ENCODE peak calls at places on chromosomes 2 and 18, in seven cellular contexts. D is Panc1, H is pancreas, S is left lung, J is PC-9, E is mammary epithelial cell, F is breast epithelium. V is an unnamed sample. For H3K27me3, the result is how much of the 10 kb centered on the place peaks cover.

GRCh38 chr2:95346738-95347671 is 49.9 kb downstream of the KCNIP3 start:
- DNase-seq in D (no peak), H (no peak), S (peak), J (no peak), E (no peak), F (no peak), V (no peak)

GRCh38 chr2:105399207-105399861 is 483 bp upstream of the FHL2 start:
- DNase-seq in D (no peak), H (no peak), S (no peak), J (no peak), E (no peak), F (peak), V (no peak)

GRCh38 chr2:232331071-232331470 is 47.5 kb upstream of the ALPP start:
- DNase-seq in D (no peak), H (no peak), S (peak), J (no peak), E (no peak), F (no peak), V (peak)

GRCh38 chr2:175062787-175063585 is 57.8 kb upstream of the CHN1 start:
- DNase-seq in D (peak), H (no peak), S (no peak), J (no peak), E (peak), F (no peak), V (no peak)

GRCh38 chr18:70420151-70420898 is 131.5 kb downstream of the SOCS6 start:
- DNase-seq in D (peak), H (no peak), S (no peak), J (no peak), E (no peak), F (no peak), V (no peak)

GRCh38 chr2:172105715-172106124 is 3.0 kb upstream of the DLX2 start:
- DNase-seq in D (no peak), H (no peak), S (no peak), J (no peak), E (no peak), F (no peak), V (no peak)

GRCh38 chr18:26734760-26735159 is 130.7 kb downstream of the AQP4 start:
- DNase-seq in D (no peak), H (no peak), S (no peak), J (no peak), E (no peak), F (no peak), V (no peak)

GRCh38 chr2:23347516-23348481 is 37.2 kb upstream of the KLHL29 start:
- DNase-seq in D (no peak), H (no peak), S (no peak), J (no peak), E (no peak), F (no peak), V (no peak)

GRCh38 chr18:11880586-11881304 is 27.4 kb downstream of the MPPE1 start:
- DNase-seq in D (no peak), H (no peak), S (no peak), J (no peak), E (no peak), F (no peak), V (no peak)

GRCh38 chr2:197615033-197615652 is 60.2 kb downstream of the RFTN2 start:
- DNase-seq in D (no peak), H (no peak), S (no peak), J (peak), E (peak), F (no peak), V (no peak)

GRCh38 chr2:71671203-71671602 is 217.8 kb downstream of the DYSF start:
- DNase-seq in D (no peak), H (no peak), S (no peak), J (no peak), E (no peak), F (no peak), V (no peak)

GRCh38 chr2:75548036-75548573 is 12.6 kb downstream of the EVA1A start:
- DNase-seq in D (no peak), H (no peak), S (no peak), J (no peak), E (no peak), F (no peak), V (no peak)

GRCh38 chr2:69322631-69323030 is 64.4 kb downstream of the GFPT1 start:
- DNase-seq in D (no peak), H (no peak), S (no peak), J (no peak), E (no peak), F (no peak), V (no peak)

GRCh38 chr2:24721470-24721869 is 71.7 kb downstream of the PTRHD1 start:
- DNase-seq in D (no peak), H (peak), S (no peak), J (no peak), E (peak), F (peak), V (peak)

GRCh38 chr2:27920148-27920885 is 29.8 kb downstream of the BABAM2 start:
- DNase-seq in D (peak), H (no peak), S (no peak), J (no peak), E (no peak), F (no peak), V (no peak)

GRCh38 chr2:10161206-10161931 is 38.8 kb downstream of the RRM2 start:
- DNase-seq in D (no peak), H (no peak), S (no peak), J (no peak), E (no peak), F (no peak), V (no peak)

GRCh38 chr2:241811209-241811951 is 2.4 kb downstream of the NEU4 start:
- DNase-seq in D (no peak), H (peak), S (peak), J (no peak), E (no peak), F (no peak), V (peak)

GRCh38 chr2:12350821-12351220 is 365.9 kb upstream of the TRIB2 start:
- DNase-seq in D (no peak), H (no peak), S (no peak), J (no peak), E (no peak), F (no peak), V (no peak)

GRCh38 chr2:152766908-152767307 is 48.5 kb downstream of the ARL6IP6 start:
- DNase-seq in D (no peak), H (no peak), S (no peak), J (no peak), E (no peak), F (no peak), V (no peak)

GRCh38 chr18:75201273-75201898 is 7.6 kb downstream of the PTGR3 start:
- DNase-seq in D (no peak), H (peak), S (no peak), J (no peak), E (no peak), F (no peak), V (no peak)

GRCh38 chr2:98012561-98012979 is 16.8 kb upstream of the TMEM131 start:
- DNase-seq in D (no peak), H (no peak), S (no peak), J (no peak), E (no peak), F (no peak), V (no peak)

GRCh38 chr18:35334821-35335220 is 9.4 kb downstream of the ZNF24 start:
- DNase-seq in D (no peak), H (no peak), S (no peak), J (no peak), E (peak), F (no peak), V (no peak)

GRCh38 chr2:201929627-201930026 is 104.0 kb upstream of the FZD7 start:
- DNase-seq in D (no peak), H (no peak), S (no peak), J (no peak), E (no peak), F (no peak), V (no peak)

GRCh38 chr18:54223568-54224241 is 764 bp downstream of the MBD2 start:
- DNase-seq in D (peak), H (peak), S (peak), J (peak), E (peak), F (peak), V (peak)

GRCh38 chr18:58691256-58691655 is 20.0 kb downstream of the MALT1 start:
- DNase-seq in D (no peak), H (no peak), S (no peak), J (peak), E (no peak), F (no peak), V (no peak)

GRCh38 chr2:102737435-102737834 is 24.4 kb upstream of the TMEM182 start:
- DNase-seq in D (no peak), H (no peak), S (no peak), J (no peak), E (no peak), F (no peak), V (no peak)

GRCh38 chr18:74289137-74289536 is 2.6 kb downstream of the CYB5A start:
- DNase-seq in D (no peak), H (no peak), S (no peak), J (no peak), E (no peak), F (no peak), V (no peak)

GRCh38 chr2:31886700-31887099 is 124.1 kb downstream of the MEMO1 start:
- DNase-seq in D (no peak), H (no peak), S (no peak), J (no peak), E (no peak), F (no peak), V (no peak)

GRCh38 chr18:73950116-73950705 is 197.4 kb downstream of the FBXO15 start:
- DNase-seq in D (no peak), H (no peak), S (no peak), J (no peak), E (no peak), F (no peak), V (no peak)

GRCh38 chr2:49255325-49256023 is 101.2 kb upstream of the FSHR start:
- DNase-seq in D (no peak), H (no peak), S (no peak), J (no peak), E (no peak), F (no peak), V (no peak)

GRCh38 chr2:162091325-162092007 is 17.5 kb upstream of the DPP4 start:
- DNase-seq in D (no peak), H (no peak), S (no peak), J (no peak), E (peak), F (no peak), V (no peak)

GRCh38 chr2:172196768-172197322 is 94.1 kb upstream of the DLX2 start:
- DNase-seq in D (no peak), H (no peak), S (peak), J (peak), E (peak), F (peak), V (no peak)

GRCh38 chr2:207470700-207471070 is 59.1 kb upstream of the CREB1 start:
- DNase-seq in D (no peak), H (no peak), S (no peak), J (no peak), E (no peak), F (no peak), V (no peak)

DNA sequence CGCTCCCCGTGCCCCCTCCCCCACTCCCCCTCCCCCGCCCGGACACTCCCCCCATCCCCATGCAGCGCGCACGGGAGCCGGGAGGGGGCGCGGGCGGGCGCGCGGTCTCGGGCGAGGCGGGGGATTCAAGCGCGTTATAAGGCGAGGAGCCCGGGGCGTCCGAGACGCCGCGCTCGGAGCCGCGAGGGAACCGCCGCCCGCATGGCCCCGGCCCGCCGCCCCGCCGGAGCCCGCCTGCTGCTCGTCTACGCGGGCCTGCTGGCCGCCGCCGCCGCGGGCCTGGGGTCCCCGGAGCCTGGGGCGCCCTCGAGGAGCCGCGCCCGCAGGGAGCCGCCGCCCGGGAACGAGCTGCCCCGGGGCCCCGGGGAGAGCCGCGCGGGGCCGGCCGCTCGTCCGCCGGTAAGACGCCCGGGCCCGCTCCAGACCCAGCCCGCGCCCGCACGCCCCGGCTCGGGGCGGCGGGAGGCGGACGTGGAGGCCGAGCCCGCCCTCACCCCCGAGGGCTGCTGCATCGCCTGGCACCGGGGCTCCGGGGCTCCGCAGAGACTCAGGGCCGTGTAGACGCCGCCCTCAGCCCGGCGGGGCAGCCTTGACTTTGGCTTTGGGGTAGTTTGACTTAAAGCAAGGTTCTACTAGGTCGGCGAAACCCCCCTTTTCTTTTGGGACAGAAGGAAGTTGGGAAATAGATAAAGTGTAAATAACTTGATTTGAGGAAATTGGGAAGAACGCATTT is at the start of gene ERFE:
- DNase-seq in D (no peak), H (no peak), S (peak), J (peak), E (no peak), F (no peak), V (no peak)
- H3K27me3 ChIP-seq in D (under half), H (under half), S (under half), J (under half), E (under half), F (under half), V (under half)

DNA sequence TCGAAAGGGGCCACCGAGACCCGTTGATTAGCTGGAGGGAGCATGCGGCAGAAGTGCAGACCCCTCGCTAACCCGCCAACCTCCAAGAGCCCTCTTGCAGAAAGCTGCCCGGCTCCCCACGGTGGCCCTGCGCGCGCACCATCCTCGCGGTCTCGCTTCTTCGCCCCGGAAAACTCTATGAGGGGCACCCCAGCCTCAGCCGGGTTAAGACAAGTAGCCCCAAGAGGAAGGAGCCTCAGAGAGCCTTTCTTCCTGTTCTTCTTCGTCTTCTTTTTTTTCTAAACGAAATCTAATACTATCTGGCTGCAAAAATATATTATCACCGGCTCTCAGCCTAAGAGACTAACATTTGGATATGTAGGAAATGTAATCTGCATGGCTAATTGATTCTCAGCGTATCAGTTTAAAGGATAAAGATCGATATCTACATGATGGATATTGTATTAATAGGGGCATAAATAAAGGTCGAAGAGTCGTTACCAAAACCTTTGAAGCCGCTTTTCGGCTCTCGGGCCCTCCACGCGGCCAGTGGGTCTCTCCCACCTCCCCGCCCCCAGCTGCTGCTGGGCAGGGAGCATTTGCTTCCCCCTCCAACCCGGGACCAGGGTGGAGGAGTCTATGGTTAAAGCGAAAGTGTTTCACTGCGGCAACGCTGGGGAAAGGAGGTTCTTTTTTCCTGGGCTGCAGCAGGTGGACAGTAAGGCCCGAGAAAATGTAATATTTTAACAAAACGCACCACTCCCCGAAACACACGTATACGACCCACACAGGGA is 6.1 kb upstream of the PAX3 start:
- DNase-seq in D (no peak), H (no peak), S (peak), J (no peak), E (no peak), F (no peak), V (no peak)
- H3K4me3 ChIP-seq in D (peak), H (peak), S (no peak), J (no peak), E (no peak), F (peak), V (peak)

DNA sequence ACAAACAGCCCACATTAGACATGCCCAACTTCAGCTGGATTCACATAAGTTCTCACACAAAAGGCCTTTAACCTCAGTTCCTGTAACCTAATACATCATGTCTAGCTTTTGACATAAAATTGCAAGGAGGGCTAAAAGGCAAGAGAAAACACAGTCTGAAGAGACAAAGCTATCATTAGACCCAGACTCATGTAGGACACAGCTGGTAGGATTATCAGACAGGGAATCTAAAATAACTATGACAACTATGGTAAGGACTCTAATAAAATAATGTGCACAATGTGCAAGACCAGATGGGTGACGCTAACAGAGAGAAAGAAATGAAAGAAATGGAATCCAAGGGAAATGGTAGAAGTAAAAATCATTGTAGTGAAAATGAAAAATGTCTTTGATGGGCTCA is 643.2 kb upstream of the RAB6C start:
- DNase-seq in D (no peak), H (no peak), S (no peak), J (no peak), E (no peak), F (no peak), V (no peak)
- TF ChIP-seq CTCF in D (no peak), H (no peak), S (no peak), J (no peak), E (no peak), F (no peak), V (no peak)

DNA sequence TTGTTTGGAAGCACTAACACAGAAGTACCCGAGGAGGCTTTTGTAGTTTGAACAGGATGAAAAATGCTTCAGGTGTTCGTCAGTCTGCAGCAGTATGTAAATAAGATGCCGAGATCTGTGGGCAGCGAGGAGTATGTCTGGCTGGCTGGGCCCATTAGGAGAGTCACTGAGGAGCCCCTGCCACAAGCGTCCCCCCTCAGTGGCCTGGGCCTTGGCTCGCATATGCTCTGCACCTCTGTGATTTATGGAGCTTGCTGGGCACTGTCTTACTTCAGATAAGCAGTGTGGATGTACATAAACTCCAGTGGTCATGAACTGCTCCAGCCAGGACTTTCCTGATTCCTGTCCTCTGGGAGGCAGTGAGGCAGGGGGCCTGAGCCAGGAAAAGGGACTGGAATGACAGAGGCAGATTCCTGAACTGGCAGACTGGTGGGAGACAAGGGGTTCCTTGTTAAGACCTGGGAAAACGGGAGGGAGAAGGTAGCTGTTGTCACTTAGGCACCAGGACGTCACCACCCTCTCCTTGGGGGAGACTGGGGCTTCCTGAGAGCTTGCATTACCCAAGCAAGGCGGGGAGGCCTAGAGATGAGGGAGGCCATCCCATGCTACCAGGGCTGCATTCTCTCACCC is 46.0 kb downstream of the CELF4 start:
- DNase-seq in D (no peak), H (no peak), S (no peak), J (no peak), E (no peak), F (no peak), V (no peak)
- H3K27me3 ChIP-seq in D (under half), H (under half), S (under half), J (under half), E (under half), F (under half), V (under half)

GRCh38 chr2:176098366-176099158 is 1.0 kb upstream of the HOXD12 start:
- DNase-seq in D (no peak), H (no peak), S (peak), J (no peak), E (no peak), F (no peak), V (no peak)

GRCh38 chr2:176096986-176097819 is 2.4 kb upstream of the HOXD12 start:
- DNase-seq in D (peak), H (peak), S (peak), J (peak), E (peak), F (no peak), V (peak)

GRCh38 chr2:176096243-176096985 is 3.2 kb upstream of the HOXD12 start:
- DNase-seq in D (no peak), H (no peak), S (no peak), J (no peak), E (no peak), F (no peak), V (no peak)

GRCh38 chr2:176099159-176099736 is 347 bp upstream of the HOXD12 start:
- DNase-seq in D (no peak), H (no peak), S (no peak), J (no peak), E (no peak), F (no peak), V (no peak)

GRCh38 chr2:176097820-176098365 is 1.7 kb upstream of the HOXD12 start:
- DNase-seq in D (no peak), H (no peak), S (no peak), J (no peak), E (no peak), F (no peak), V (no peak)
- H3K4me3 ChIP-seq in D (peak), H (peak), S (no peak), J (peak), E (no peak), F (no peak), V (peak)

GRCh38 chr2:145186303-145186702 is 666.4 kb upstream of the ZEB2 start:
- DNase-seq in D (no peak), H (no peak), S (no peak), J (no peak), E (no peak), F (no peak), V (no peak)
- TF ChIP-seq CTCF in D (no peak), H (no peak), S (no peak), J (no peak), E (no peak), F (no peak), V (peak)

GRCh38 chr18:48065601-48065995 is 135.1 kb upstream of the SMAD2 start:
- DNase-seq in D (no peak), H (no peak), S (no peak), J (no peak), E (no peak), F (no peak), V (no peak)
- H3K27me3 ChIP-seq in D (under half), H (under half), S (under half), J (under half), E (under half), F (under half), V (under half)

DNA sequence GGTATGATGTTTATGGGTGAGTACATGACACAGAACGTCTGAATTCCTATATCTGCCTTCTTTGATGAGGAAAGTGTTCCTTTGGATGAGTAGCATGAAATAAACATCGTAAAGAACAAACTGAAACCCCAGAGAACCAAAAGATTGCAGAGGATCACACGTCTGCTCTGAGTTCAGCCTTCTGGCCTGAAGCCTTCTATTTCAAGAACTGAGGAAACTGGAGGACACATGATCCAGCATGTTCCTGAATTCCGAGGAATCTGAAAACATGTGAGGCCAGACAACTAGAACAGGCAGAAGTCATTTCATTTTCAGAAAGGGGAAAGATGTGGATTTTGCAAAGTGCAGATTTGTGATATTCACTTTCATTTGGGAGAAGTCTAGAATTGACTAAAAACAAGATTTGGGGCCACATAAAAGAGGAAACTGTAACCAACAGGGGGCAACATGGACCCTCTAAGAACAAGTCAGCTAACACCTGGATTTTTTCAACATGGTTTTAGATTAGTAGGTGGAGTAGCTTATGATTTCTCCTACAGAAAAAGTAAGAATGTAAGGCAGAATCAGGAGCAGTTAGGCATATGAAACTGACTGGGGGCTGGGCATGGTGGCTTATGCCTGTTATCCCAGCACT is 8.3 kb downstream of the SULT6B1 start:
- DNase-seq in D (no peak), H (no peak), S (no peak), J (no peak), E (peak), F (no peak), V (no peak)
- H3K4me3 ChIP-seq in D (no peak), H (no peak), S (no peak), J (no peak), E (no peak), F (no peak), V (no peak)